ENCODE peak calls at places on chromosomes 4 and X, in four cellular contexts. O is heart right ventricle, G is left lung, J is IMR-90. Y is an unnamed sample. For H3K9me3, the result is how much of the 10 kb centered on the place peaks cover.

GRCh38 chr4:55248756-55249155 is 97.3 kb upstream of the SRD5A3 start:
- DNase-seq in O (no peak), J (peak), G (no peak), Y (no peak)

GRCh38 chr4:128600996-128601857 is 208.3 kb upstream of the JADE1 start:
- DNase-seq in J (peak), G (peak), O (peak), Y (peak)

GRCh38 chr4:117010695-117011094 is 74.7 kb downstream of the TRAM1L1 start:
- DNase-seq in O (no peak), G (no peak), J (no peak), Y (no peak)

GRCh38 chr4:141654098-141654497 is 17.7 kb downstream of the IL15 start:
- DNase-seq in G (no peak), O (peak), J (peak), Y (peak)

GRCh38 chr4:60948008-60948407 is 252.1 kb upstream of the ADGRL3 start:
- DNase-seq in J (peak), G (no peak), O (no peak), Y (no peak)

GRCh38 chr4:89123418-89123817 is 12.1 kb downstream of the TIGD2 start:
- DNase-seq in G (no peak), O (no peak), J (peak), Y (no peak)

GRCh38 chrX:100973411-100973810 is 3.9 kb downstream of the ARL13A start:
- DNase-seq in J (peak), O (no peak), G (no peak), Y (no peak)

GRCh38 chr4:68465058-68465457 is 17.8 kb downstream of the TMPRSS11E start:
- DNase-seq in O (no peak), G (no peak), J (no peak), Y (no peak)

GRCh38 chr4:54976682-54977081 is 148.7 kb downstream of the KDR start:
- DNase-seq in G (no peak), O (no peak), J (no peak), Y (no peak)

GRCh38 chr4:20544645-20545044 is 155.6 kb upstream of the PACRGL start:
- DNase-seq in G (no peak), J (peak), O (no peak), Y (no peak)

GRCh38 chr4:121988950-121989349 is 37.1 kb upstream of the TRPC3 start:
- DNase-seq in O (no peak), J (no peak), G (no peak), Y (no peak)

GRCh38 chr4:48841045-48841827 is 10.3 kb downstream of the OCIAD1 start:
- DNase-seq in O (no peak), G (no peak), J (no peak), Y (no peak)

GRCh38 chr4:137530176-137530575 is 2.1 kb downstream of the PCDH18 start:
- DNase-seq in O (no peak), G (no peak), J (peak), Y (no peak)

GRCh38 chrX:83169683-83170082 is 338.4 kb upstream of the POU3F4 start:
- DNase-seq in J (no peak), O (no peak), G (no peak), Y (no peak)

GRCh38 chr4:7757501-7758443 is 181.9 kb downstream of the AFAP1 start:
- DNase-seq in O (peak), G (no peak), J (no peak), Y (no peak)

GRCh38 chr4:2795558-2796260 is 2.8 kb downstream of the SH3BP2 start:
- DNase-seq in G (peak), O (peak), J (no peak), Y (peak)

GRCh38 chr4:38822748-38823303 is 18.2 kb upstream of the TLR1 start:
- DNase-seq in G (no peak), J (no peak), O (no peak), Y (no peak)

GRCh38 chr4:7766661-7767345 is 172.9 kb downstream of the AFAP1 start:
- DNase-seq in J (no peak), O (peak), G (no peak), Y (no peak)

GRCh38 chr4:126427781-126428360 is 1113.1 kb downstream of the FAT4 start:
- DNase-seq in J (no peak), O (no peak), G (no peak), Y (no peak)

GRCh38 chrX:107542500-107542899 is 85.8 kb upstream of the PRPS1 start:
- DNase-seq in J (peak), G (no peak), O (no peak), Y (peak)

GRCh38 chr4:79623125-79623905 is 215.3 kb upstream of the GK2 start:
- DNase-seq in J (peak), O (no peak), G (no peak), Y (no peak)

GRCh38 chr4:76535603-76536380 is 100.8 kb downstream of the SHROOM3 start:
- DNase-seq in J (peak), G (no peak), O (no peak), Y (no peak)

GRCh38 chr4:4578981-4579380 is 37.1 kb upstream of the STX18 start:
- DNase-seq in J (no peak), G (no peak), O (no peak), Y (no peak)

GRCh38 chrX:119942831-119943184 is 743 bp downstream of the NKAP start:
- DNase-seq in O (no peak), G (no peak), J (peak), Y (no peak)

GRCh38 chrX:24828147-24828546 is 134.4 kb downstream of the POLA1 start:
- DNase-seq in J (no peak), O (no peak), G (no peak), Y (no peak)

GRCh38 chr4:54176202-54176601 is 52.9 kb upstream of the PDGFRA start:
- DNase-seq in J (no peak), O (no peak), G (no peak), Y (no peak)

GRCh38 chr4:84531689-84532088 is 32.6 kb upstream of the NKX6-1 start:
- DNase-seq in O (no peak), G (no peak), J (no peak), Y (no peak)

GRCh38 chr4:117400039-117400835 is 314.9 kb upstream of the TRAM1L1 start:
- DNase-seq in G (no peak), O (no peak), J (peak), Y (no peak)

GRCh38 chrX:34893741-34894140 is 48.9 kb upstream of the FAM47B start:
- DNase-seq in G (no peak), O (no peak), J (peak), Y (no peak)

GRCh38 chr4:124708517-124709300 is 3.8 kb downstream of the ANKRD50 start:
- DNase-seq in J (peak), G (no peak), O (no peak), Y (no peak)

GRCh38 chr4:106893903-106894302 is 142.2 kb downstream of the DKK2 start:
- DNase-seq in O (no peak), J (no peak), G (peak), Y (no peak)

GRCh38 chr4:110344165-110344564 is 131.8 kb upstream of the ENPEP start:
- DNase-seq in O (no peak), G (no peak), J (no peak), Y (no peak)

GRCh38 chr4:121792966-121793365 is 8.2 kb upstream of the EXOSC9 start:
- DNase-seq in J (no peak), G (no peak), O (no peak), Y (no peak)

GRCh38 chr4:61447918-61448317 is 247.8 kb downstream of the ADGRL3 start:
- DNase-seq in O (no peak), J (no peak), G (no peak), Y (no peak)

GRCh38 chr4:44760142-44760898 is 34.0 kb upstream of the GNPDA2 start:
- DNase-seq in G (no peak), O (no peak), J (peak), Y (peak)

GRCh38 chrX:44708470-44708869 is 135.4 kb upstream of the DUSP21 start:
- DNase-seq in O (no peak), J (no peak), G (no peak), Y (no peak)
- H3K9me3 ChIP-seq in O (under half), J (under half), G (under half), Y (under half)

DNA sequence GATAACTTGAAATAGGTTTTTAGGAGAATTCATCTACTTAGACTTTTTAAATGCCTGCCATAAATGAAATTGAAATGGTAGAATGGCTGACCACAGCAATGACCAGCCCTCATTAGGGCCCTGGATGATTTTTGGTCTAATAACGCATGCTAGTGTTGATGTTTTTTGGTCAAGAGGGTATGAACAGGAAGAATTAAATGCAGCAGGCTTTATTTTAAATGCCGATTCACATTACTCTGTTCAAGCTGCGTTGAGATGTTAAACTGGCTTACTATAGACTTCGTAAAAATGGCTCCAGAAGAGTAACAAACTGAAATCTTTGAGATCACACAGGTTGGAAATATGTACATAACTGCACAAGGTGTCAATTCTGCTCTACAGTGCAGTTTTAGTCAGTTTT is 14.6 kb downstream of the DDX3X start:
- DNase-seq in G (no peak), J (no peak), O (no peak), Y (no peak)
- H3K27ac ChIP-seq in G (no peak), J (no peak), O (no peak), Y (no peak)

DNA sequence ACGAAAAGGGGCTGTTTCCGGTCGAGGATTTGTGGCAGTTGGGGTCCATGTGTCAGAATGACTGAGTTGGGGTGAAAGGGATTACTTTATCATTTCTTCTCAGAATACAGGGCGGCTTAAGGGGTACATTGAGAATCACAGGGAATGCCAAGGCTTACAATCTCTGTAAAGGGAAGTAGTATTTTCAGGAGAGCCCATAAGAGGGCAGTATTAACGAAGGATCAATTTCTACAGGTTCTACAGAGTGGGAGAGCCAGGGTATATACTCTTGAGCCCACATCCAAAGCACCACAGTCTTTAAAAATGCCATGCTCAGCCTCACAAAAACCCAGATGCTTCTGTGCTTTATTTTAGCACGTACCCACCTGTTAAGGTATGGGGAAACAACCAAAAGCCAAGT is 67.7 kb upstream of the ZXDA start:
- DNase-seq in O (no peak), G (no peak), J (no peak), Y (no peak)
- H3K9me3 ChIP-seq in O (under half), G (under half), J (under half), Y (under half)

DNA sequence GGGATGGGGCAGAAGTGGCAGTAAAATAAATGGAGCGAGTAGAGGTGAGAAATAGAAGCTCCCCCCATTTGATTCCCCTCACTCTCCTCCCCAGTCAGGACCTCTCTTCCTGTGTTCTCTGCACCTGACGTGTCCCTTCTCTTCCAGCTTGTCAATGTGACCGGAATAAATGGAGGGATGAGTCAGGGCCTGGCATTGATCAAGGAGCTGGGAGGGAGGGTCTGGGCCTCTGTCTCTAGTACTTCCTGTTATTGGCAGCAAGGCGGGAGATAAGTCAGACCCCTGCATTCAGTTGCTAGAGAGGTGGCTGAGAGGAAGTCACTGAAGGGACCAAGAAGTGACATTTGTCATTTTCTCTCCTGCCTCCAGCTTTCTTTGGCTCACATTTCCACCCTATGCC is 35.1 kb upstream of the ZNF41 start:
- DNase-seq in O (no peak), J (no peak), G (no peak), Y (no peak)
- H3K27ac ChIP-seq in O (no peak), J (no peak), G (no peak), Y (no peak)

Y was measured in body of pancreas.